ENCODE peak calls at places on chromosomes 4 and X, in nine cellular contexts. J is Right ventricle myocardium inferior; B is effector memory CD8-positive, alpha-beta T cell; L is HCT116; W is T-cell; A is stimulated activated naive CD8-positive, alpha-beta T cell treated with anti-CD3 and anti-CD28 coated beads, Interleukin-15, Interleukin-2, amounts not matched to agents 100 U/mL and 50 U/mL, for 24 hours; H is activated CD8-positive, alpha-beta T cell treated with anti-CD3 and anti-CD28 coated beads for 36 hours; N is central memory CD8-positive, alpha-beta T cell; T is left lung. Q is an unnamed sample.

GRCh38 chr4:177118596-177118995 is 191.1 kb upstream of the NEIL3 start:
- ATAC-seq in H (no peak), W (no peak), T (peak; percentile 47), B (no peak), A (no peak), J (peak; percentile 94), N (no peak), L (no peak), Q (peak; percentile 91)

GRCh38 chrX:45714864-45715263 is 514.2 kb upstream of the DIPK2B start:
- ATAC-seq in N (no peak), A (peak; percentile 40), H (peak; percentile 10), L (no peak), W (no peak), T (peak; percentile 69), J (no peak), B (no peak), Q (no peak)

GRCh38 chr4:104417483-104417882 is 77.2 kb downstream of the CXXC4 start:
- ATAC-seq in A (no peak), B (no peak), J (no peak), W (no peak), N (no peak), H (no peak), T (no peak), L (no peak), Q (no peak)

GRCh38 chrX:41512394-41512793 is 65.3 kb downstream of the NYX start:
- ATAC-seq in H (peak; percentile 79), A (peak; percentile 81), B (peak; percentile 43), T (no peak), L (no peak), J (no peak), W (no peak), N (peak; percentile 24), Q (no peak)

GRCh38 chr4:38873290-38873949 is 5.8 kb downstream of the FAM114A1 start:
- ATAC-seq in N (no peak), H (no peak), W (no peak), T (no peak), B (no peak), A (no peak), J (no peak), L (peak; percentile 71), Q (no peak)

GRCh38 chr4:38085394-38086150 is 125.4 kb downstream of the PTTG2 start:
- ATAC-seq in J (peak; percentile 38), B (no peak), T (no peak), H (no peak), W (no peak), A (no peak), N (no peak), L (no peak), Q (no peak)

GRCh38 chrX:70196961-70197805 is 19.9 kb downstream of the DGAT2L6 start:
- ATAC-seq in A (peak; percentile 78), N (peak; percentile 60), J (no peak), T (peak; percentile 86), B (peak; percentile 86), L (peak; percentile 97), W (peak; percentile 74), H (peak; percentile 90), Q (no peak)

GRCh38 chr4:90163872-90164271 is 36.7 kb downstream of the CCSER1 start:
- ATAC-seq in H (no peak), W (no peak), B (no peak), L (no peak), J (peak; percentile 54), T (no peak), N (no peak), A (no peak), Q (no peak)

GRCh38 chr4:176287546-176287945 is 18.5 kb upstream of the ASB5 start:
- ATAC-seq in B (no peak), A (no peak), N (no peak), L (no peak), H (no peak), T (no peak), J (no peak), W (no peak), Q (no peak)

GRCh38 chr4:98572697-98573096 is 85.7 kb downstream of the TSPAN5 start:
- ATAC-seq in J (no peak), T (no peak), L (no peak), N (no peak), H (no peak), A (no peak), W (no peak), B (no peak), Q (no peak)

GRCh38 chr4:173488656-173489055 is 41.4 kb downstream of the HAND2 start:
- ATAC-seq in L (no peak), W (no peak), B (no peak), A (no peak), T (no peak), N (no peak), J (no peak), H (no peak), Q (no peak)